ENCODE peak calls at places on chromosomes 11 and 22, in four cellular contexts. One of them, this sample, is unnamed.

GRCh38 chr11:75107187-75107586 is 10.5 kb upstream of the OR2AT4 start:
- DNase-seq in GM12878: no peak
- DNase-seq in H1: no peak
- DNase-seq in HepG2: no peak
- DNase-seq in this sample: no peak

GRCh38 chr11:113317297-113317696 is 2.9 kb downstream of the TTC12 start:
- DNase-seq in GM12878: no peak
- DNase-seq in H1: no peak
- DNase-seq in HepG2: no peak
- DNase-seq in this sample: no peak

GRCh38 chr11:130180491-130180890 is 20.9 kb downstream of the ST14 start:
- DNase-seq in H1: no peak
- DNase-seq in GM12878: no peak
- DNase-seq in HepG2: no peak
- DNase-seq in this sample: no peak

GRCh38 chr11:129704831-129705230 is 110.8 kb upstream of the TMEM45B start:
- DNase-seq in HepG2: no peak
- DNase-seq in GM12878: no peak
- DNase-seq in H1: no peak
- DNase-seq in this sample: no peak

GRCh38 chr11:35141538-35141937 is 2.6 kb downstream of the CD44 start:
- DNase-seq in GM12878: no peak
- DNase-seq in HepG2: no peak
- DNase-seq in H1: no peak
- DNase-seq in this sample: no peak

GRCh38 chr22:23613193-23613973 is 18.7 kb downstream of the DRICH1 start:
- DNase-seq in GM12878: no peak
- DNase-seq in H1: no peak
- DNase-seq in HepG2: peak
- DNase-seq in this sample: no peak

GRCh38 chr11:64353761-64354506 is 5.0 kb upstream of the RPS6KA4 start:
- DNase-seq in HepG2: no peak
- DNase-seq in H1: no peak
- DNase-seq in GM12878: no peak
- DNase-seq in this sample: peak

GRCh38 chr22:27866136-27867091 is 52.6 kb downstream of the PITPNB start:
- DNase-seq in HepG2: peak
- DNase-seq in GM12878: no peak
- DNase-seq in H1: no peak
- DNase-seq in this sample: no peak

GRCh38 chr11:79794484-79795393 is 353.9 kb upstream of the TENM4 start:
- DNase-seq in GM12878: no peak
- DNase-seq in HepG2: no peak
- DNase-seq in H1: no peak
- DNase-seq in this sample: no peak

GRCh38 chr11:69915151-69915500 is 95.9 kb upstream of the FGF3 start:
- DNase-seq in H1: no peak
- DNase-seq in HepG2: no peak
- DNase-seq in GM12878: no peak
- DNase-seq in this sample: no peak

GRCh38 chr22:21858025-21858764 is 9.2 kb downstream of the MAPK1 start:
- DNase-seq in HepG2: no peak
- DNase-seq in H1: no peak
- DNase-seq in GM12878: no peak
- DNase-seq in this sample: no peak

GRCh38 chr22:24937114-24937513 is 9.4 kb downstream of the LHFPL7 start:
- DNase-seq in HepG2: peak
- DNase-seq in GM12878: no peak
- DNase-seq in H1: no peak
- DNase-seq in this sample: peak
- TF ChIP-seq TCF12 in HepG2: no peak
- TF ChIP-seq TCF12 in GM12878: no peak
- TF ChIP-seq TCF12 in H1: no peak
- TF ChIP-seq TCF12 in this sample: no peak

GRCh38 chr22:46025225-46025972 is 48.4 kb upstream of the WNT7B start:
- DNase-seq in GM12878: no peak
- DNase-seq in HepG2: no peak
- DNase-seq in H1: no peak
- DNase-seq in this sample: no peak

GRCh38 chr22:46026907-46027218 is 49.9 kb upstream of the WNT7B start:
- DNase-seq in HepG2: no peak
- DNase-seq in GM12878: no peak
- DNase-seq in H1: no peak
- DNase-seq in this sample: no peak

GRCh38 chr22:46024136-46024840 is 47.3 kb upstream of the WNT7B start:
- DNase-seq in GM12878: no peak
- DNase-seq in HepG2: no peak
- DNase-seq in H1: no peak
- DNase-seq in this sample: no peak

GRCh38 chr22:46027219-46028068 is 50.5 kb upstream of the WNT7B start:
- DNase-seq in GM12878: no peak
- DNase-seq in H1: no peak
- DNase-seq in HepG2: peak
- DNase-seq in this sample: no peak

DNA sequence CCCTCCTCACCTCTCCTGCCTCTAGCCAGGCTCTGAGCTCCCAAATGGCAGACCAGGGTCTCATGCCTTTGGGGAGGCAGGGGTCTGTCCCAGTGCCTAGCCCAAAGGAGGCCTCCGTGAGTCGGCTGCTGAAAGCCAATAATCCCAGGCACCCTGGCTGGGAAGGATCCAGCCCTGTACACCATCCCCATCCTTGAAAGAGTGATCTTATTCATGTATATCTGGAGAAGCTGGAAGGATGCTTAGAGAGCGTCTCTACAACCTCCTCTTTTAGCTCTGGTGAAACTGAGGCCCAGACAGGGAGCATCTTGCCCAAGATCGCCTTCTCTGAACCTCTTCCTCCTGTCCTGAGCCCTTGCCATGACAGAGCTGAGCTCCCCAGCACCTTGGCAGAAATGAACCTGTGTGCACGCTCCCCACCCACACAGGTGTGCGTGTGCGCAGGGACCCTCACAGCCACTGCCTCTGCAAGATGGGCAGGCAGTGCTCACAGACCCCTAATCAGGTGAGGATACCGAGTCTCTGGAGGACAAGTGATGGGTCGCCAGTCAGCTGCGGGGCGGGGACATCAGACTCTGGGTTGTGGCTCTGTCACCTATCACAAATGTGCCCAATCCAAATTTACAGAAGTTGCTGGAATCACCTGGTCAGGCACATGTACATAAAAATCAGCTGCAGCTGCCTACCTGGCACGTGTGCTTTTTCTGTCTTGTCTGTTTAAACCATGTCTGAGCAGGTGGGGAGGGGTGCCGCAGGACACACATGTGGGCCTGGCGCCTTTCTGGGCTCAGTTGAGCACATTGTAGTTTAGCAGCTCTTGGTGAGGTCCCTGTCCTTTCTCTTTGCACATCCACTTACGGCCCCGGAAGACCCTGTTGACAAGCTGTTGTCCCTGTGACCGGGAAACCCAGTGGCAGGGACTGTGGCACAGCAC is 49.3 kb upstream of the WNT7B start:
- DNase-seq in HepG2: no peak
- DNase-seq in GM12878: no peak
- DNase-seq in H1: no peak
- DNase-seq in this sample: peak
- TF ChIP-seq TCF12 in HepG2: no peak
- TF ChIP-seq TCF12 in GM12878: no peak
- TF ChIP-seq TCF12 in H1: no peak
- TF ChIP-seq TCF12 in this sample: no peak

GRCh38 chr11:73288873-73289707 is 17.0 kb downstream of the P2RY6 start:
- DNase-seq in H1: no peak
- DNase-seq in HepG2: peak
- DNase-seq in GM12878: peak
- DNase-seq in this sample: peak
- TF ChIP-seq TCF12 in H1: no peak
- TF ChIP-seq TCF12 in HepG2: no peak
- TF ChIP-seq TCF12 in GM12878: peak
- TF ChIP-seq TCF12 in this sample: no peak

GRCh38 chr22:49551897-49552659 is 275.6 kb downstream of the BRD1 start:
- DNase-seq in HepG2: no peak
- DNase-seq in GM12878: no peak
- DNase-seq in H1: no peak
- DNase-seq in this sample: no peak
- TF ChIP-seq TCF12 in HepG2: no peak
- TF ChIP-seq TCF12 in GM12878: no peak
- TF ChIP-seq TCF12 in H1: no peak
- TF ChIP-seq TCF12 in this sample: no peak

GRCh38 chr11:73520358-73521061 is 77.4 kb downstream of the FAM168A start:
- DNase-seq in H1: no peak
- DNase-seq in HepG2: no peak
- DNase-seq in GM12878: peak
- DNase-seq in this sample: peak
- TF ChIP-seq TCF12 in H1: no peak
- TF ChIP-seq TCF12 in HepG2: no peak
- TF ChIP-seq TCF12 in GM12878: no peak
- TF ChIP-seq TCF12 in this sample: no peak